ENCODE peak calls at places on chromosomes 12 and 14, in four cellular contexts. D, L, J and B are unnamed samples. For H3K9me3, the result is how much of the 10 kb centered on the place peaks cover.

GRCh38 chr14:61766136-61766535 is 3.9 kb downstream of the SNAPC1 start:
- DNase-seq in L (no peak), D (no peak), J (no peak), B (no peak)

GRCh38 chr14:78254911-78255431 is 84.8 kb downstream of the NRXN3 start:
- DNase-seq in D (no peak), J (no peak), L (no peak), B (no peak)

GRCh38 chr14:43175896-43176295 is 1331.2 kb downstream of the FSCB start:
- DNase-seq in J (no peak), D (no peak), L (no peak), B (no peak)

GRCh38 chr12:124910561-124911478 is 3.6 kb downstream of the UBC start:
- DNase-seq in D (peak), J (no peak), L (no peak), B (peak)

GRCh38 chr12:131105736-131106356 is 152.1 kb downstream of the ADGRD1 start:
- DNase-seq in D (no peak), J (no peak), L (peak), B (no peak)

GRCh38 chr14:68951051-68951797 is 27.9 kb downstream of the ACTN1 start:
- DNase-seq in D (peak), L (no peak), J (no peak), B (peak)

GRCh38 chr14:62796431-62796830 is 248.8 kb downstream of the KCNH5 start:
- DNase-seq in J (no peak), D (no peak), L (no peak), B (no peak)

GRCh38 chr12:114439833-114440449 is 34.0 kb upstream of the TBX5 start:
- DNase-seq in J (no peak), L (no peak), D (no peak), B (no peak)

GRCh38 chr12:27780612-27781408 is 774 bp upstream of the MANSC4 start:
- DNase-seq in D (peak), J (no peak), L (peak), B (peak)

GRCh38 chr12:121786441-121786825 is 7.1 kb downstream of the RHOF start:
- DNase-seq in D (peak), J (no peak), L (no peak), B (peak)

GRCh38 chr14:103132381-103133212 is 9.3 kb downstream of the TNFAIP2 start:
- DNase-seq in L (no peak), J (no peak), D (no peak), B (no peak)

GRCh38 chr14:73623504-73623903 is 11.2 kb downstream of the ACOT6 start:
- DNase-seq in L (peak), D (no peak), J (no peak), B (no peak)

GRCh38 chr14:100610511-100611217 is 23.4 kb upstream of the BEGAIN start:
- DNase-seq in J (no peak), L (peak), D (peak), B (no peak)

GRCh38 chr12:104669851-104670337 is 213.1 kb downstream of the CHST11 start:
- DNase-seq in J (no peak), D (peak), L (no peak), B (no peak)

GRCh38 chr12:774051-774614 is 21.8 kb downstream of the WNK1 start:
- DNase-seq in D (no peak), J (no peak), L (no peak), B (no peak)

GRCh38 chr12:1122803-1123202 is 131.8 kb downstream of the ERC1 start:
- DNase-seq in D (no peak), J (no peak), L (no peak), B (peak)

GRCh38 chr12:120181991-120182631 is 12.4 kb downstream of the GCN1 start:
- DNase-seq in J (no peak), L (no peak), D (peak), B (peak)

GRCh38 chr12:20214286-20214685 is 154.1 kb upstream of the PDE3A start:
- DNase-seq in L (no peak), J (no peak), D (peak), B (no peak)

GRCh38 chr12:14768823-14769405 is 34.4 kb downstream of the WBP11 start:
- DNase-seq in L (peak), J (no peak), D (peak), B (peak)

GRCh38 chr14:75806247-75806876 is 145.3 kb downstream of the TTLL5 start:
- DNase-seq in D (no peak), L (no peak), J (no peak), B (no peak)

GRCh38 chr12:12946686-12947355 is 5.1 kb downstream of the GPRC5D start:
- DNase-seq in D (no peak), L (no peak), J (no peak), B (no peak)

GRCh38 chr12:42932937-42933336 is 343.4 kb upstream of the PRICKLE1 start:
- DNase-seq in D (no peak), J (no peak), L (no peak), B (no peak)

GRCh38 chr14:23566782-23567185 is 807 bp downstream of the AP1G2 start:
- DNase-seq in D (no peak), L (no peak), J (no peak), B (no peak)

GRCh38 chr14:31189346-31190219 is 18.0 kb downstream of the HECTD1 start:
- DNase-seq in J (no peak), D (no peak), L (no peak), B (no peak)

GRCh38 chr14:67423424-67423823 is 11.5 kb upstream of the PLEK2 start:
- DNase-seq in D (no peak), L (no peak), J (no peak), B (no peak)

GRCh38 chr14:25953532-25954144 is 644.2 kb downstream of the NOVA1 start:
- DNase-seq in L (no peak), J (no peak), D (no peak), B (no peak)

GRCh38 chr12:92085483-92086040 is 60.1 kb downstream of the BTG1 start:
- DNase-seq in D (no peak), J (no peak), L (no peak), B (no peak)

GRCh38 chr12:82730832-82731497 is 44.3 kb downstream of the TMTC2 start:
- DNase-seq in L (no peak), D (peak), J (no peak), B (peak)

GRCh38 chr12:113071063-113071426 is 14.5 kb downstream of the DTX1 start:
- DNase-seq in D (no peak), J (no peak), L (no peak), B (no peak)

GRCh38 chr12:120048258-120048657 is 59.2 kb downstream of the BICDL1 start:
- DNase-seq in J (no peak), L (no peak), D (no peak), B (no peak)

GRCh38 chr14:65492277-65492676 is 79.7 kb downstream of the FUT8 start:
- DNase-seq in L (no peak), J (no peak), D (no peak), B (no peak)

GRCh38 chr14:77991128-77991772 is 178.9 kb upstream of the NRXN3 start:
- DNase-seq in D (no peak), J (no peak), L (no peak), B (peak)

GRCh38 chr12:2011641-2012607 is 7.7 kb upstream of the DCP1B start:
- DNase-seq in D (peak), L (no peak), J (no peak), B (no peak)

GRCh38 chr14:59273737-59274136 is 85.3 kb downstream of the DAAM1 start:
- DNase-seq in L (no peak), D (no peak), J (no peak), B (peak)

GRCh38 chr12:4817813-4818212 is 91.9 kb upstream of the KCNA1 start:
- DNase-seq in J (no peak), D (no peak), L (no peak), B (peak)

GRCh38 chr12:6169107-6169440 is 31.1 kb upstream of the CD9 start:
- DNase-seq in L (no peak), D (no peak), J (no peak), B (no peak)

GRCh38 chr12:69331482-69331845 is 16.7 kb upstream of the LYZ start:
- DNase-seq in D (no peak), L (no peak), J (no peak), B (no peak)

GRCh38 chr14:65303185-65303901 is 109.2 kb upstream of the FUT8 start:
- DNase-seq in D (peak), L (no peak), J (no peak), B (no peak)

GRCh38 chr12:59710964-59711363 is 115.1 kb downstream of the SLC16A7 start:
- DNase-seq in L (no peak), J (no peak), D (no peak), B (no peak)

DNA sequence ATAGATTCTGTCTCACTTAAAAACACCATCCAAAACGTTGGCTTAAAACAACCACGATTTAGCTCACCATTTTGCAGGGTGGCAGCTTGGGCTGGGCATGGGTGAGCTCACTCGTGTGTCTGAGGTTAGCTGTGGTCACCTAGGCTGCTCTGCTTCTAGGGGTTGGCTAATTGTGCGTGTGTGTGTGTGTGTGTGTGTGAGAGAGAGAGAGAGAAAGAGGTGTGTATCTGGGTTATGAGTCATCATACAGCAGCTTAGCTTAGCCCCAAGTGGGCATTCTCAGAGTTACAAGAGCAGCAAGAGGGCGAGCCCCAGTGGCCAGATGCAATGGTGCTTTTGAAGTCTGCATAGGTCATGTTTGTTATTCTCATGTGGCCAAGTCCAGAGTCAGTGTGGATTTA is 6.0 kb downstream of the FBXW8 start:
- DNase-seq in J (no peak), D (peak), L (no peak), B (peak)
- H3K23ac ChIP-seq in J (no peak), D (no peak), L (no peak), B (no peak)

GRCh38 chr14:20002319-20002718 is 356 bp downstream of the OR4Q2 start:
- DNase-seq in D (no peak), J (no peak), L (no peak), B (no peak)

DNA sequence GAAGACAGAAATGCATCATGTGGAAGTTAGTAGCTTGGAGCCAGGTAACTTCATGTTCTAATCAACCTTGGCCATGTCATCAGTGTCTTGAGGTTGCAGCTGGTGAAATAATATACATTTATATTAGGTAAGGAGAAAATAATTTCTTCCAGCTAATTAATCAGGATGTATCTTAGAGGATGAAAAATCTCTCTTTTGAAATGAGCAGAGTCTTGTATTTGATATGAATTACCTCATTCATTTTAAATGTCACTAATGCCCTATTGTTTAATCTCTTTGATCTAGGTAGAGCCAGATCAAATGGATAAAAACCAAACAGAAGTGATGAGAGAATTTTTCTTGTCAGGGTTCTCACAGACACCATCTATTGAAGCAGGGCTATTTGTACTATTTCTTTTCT is at the start of gene OR4Q2:
- DNase-seq in L (no peak), J (no peak), D (no peak), B (no peak)
- H3K9me3 ChIP-seq in L (half or more), J (under half), D (under half), B (under half)

DNA sequence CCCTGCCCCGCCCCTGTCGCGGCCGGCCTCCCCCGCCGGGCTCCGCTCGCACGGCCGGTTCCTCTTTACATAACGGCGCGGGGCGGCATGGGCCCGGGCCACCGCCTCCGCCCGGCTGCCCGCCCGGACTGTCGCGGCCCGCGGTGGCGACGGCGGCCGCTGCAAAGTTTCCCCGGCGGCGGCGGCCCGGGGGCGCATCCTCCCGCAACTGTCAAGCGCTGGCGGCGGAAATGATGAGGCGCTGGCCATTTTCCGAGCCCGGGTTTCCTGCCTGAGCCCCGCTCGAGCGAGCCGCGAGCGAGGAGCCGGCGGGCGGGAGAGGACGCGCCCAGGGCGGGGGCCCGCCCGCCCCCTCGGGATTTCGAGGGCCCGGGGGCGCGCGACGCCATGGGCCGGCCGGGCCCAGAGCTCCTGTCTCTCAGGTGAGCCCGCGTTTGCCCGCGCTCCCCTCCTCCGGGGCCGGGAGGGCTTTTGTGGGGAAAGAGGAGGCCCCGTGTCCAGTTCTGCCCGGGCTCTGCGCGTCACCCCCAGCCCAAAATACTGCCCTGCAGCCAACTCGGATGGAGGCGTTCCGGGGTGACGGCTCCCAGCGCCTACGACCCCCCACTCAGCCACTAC is at the start of gene SH2B3:
- DNase-seq in J (no peak), D (peak), L (no peak), B (no peak)
- H2BK5ac ChIP-seq in J (peak), D (peak), L (no peak), B (no peak)

GRCh38 chr12:48978291-48978740 is at the start of gene WNT1:
- DNase-seq in J (no peak), L (no peak), D (no peak), B (no peak)
- H3K23ac ChIP-seq in J (no peak), L (no peak), D (peak), B (no peak)

DNA sequence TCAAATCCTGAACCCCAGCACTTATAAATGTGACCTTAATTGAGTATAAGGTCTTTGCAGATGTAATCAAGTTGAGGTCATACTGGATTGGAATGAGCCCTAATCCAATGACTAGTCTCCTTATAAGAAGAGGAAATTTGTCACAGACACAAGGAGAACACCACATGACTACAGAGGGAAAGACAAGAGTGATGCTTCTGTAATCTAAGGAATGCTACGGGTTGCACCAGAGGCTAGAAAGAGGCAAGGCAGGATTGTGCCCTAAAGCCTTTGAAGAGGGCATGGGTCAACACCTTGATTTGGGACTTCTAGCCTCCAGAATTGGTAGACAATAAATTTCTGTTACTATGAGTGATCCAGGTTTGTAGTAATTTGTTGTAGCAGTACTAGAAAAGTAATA is 135.0 kb downstream of the FOXG1 start:
- DNase-seq in D (no peak), J (no peak), L (no peak), B (peak)
- H3K9me3 ChIP-seq in D (under half), J (under half), L (under half), B (under half)

DNA sequence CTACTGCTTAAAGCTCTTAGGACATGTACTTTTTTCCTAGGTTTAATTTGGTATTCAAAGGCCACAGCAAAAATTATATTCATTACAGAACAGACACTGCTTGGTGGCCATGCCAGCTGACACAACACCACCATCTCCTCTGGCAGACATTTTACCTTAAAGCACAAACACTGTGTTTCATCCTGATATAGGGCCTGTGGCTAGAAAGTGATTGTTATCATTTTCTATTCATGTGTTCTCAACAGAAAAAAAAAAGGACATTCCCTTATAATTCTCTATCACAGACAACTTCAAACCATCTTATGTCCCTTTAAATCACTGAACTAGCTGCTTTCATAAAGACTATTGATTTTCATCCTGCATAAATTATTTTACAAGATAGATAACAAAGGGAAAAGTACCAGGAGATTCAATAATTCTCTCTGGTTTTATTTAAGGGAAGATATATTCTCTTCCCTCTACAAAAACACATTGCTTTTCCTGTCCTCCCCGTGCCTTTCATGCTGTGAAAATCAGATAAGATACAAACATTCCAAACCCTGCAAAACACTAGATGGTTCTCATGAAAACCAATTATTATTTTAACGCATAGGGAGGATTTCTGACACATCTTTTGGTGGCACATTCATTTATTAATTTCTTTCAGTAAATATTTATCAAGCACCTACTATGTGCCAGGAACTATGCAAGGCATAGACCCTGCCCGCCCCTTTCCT is 139.3 kb upstream of the TMCC3 start:
- DNase-seq in J (no peak), L (no peak), D (no peak), B (no peak)
- H2BK5ac ChIP-seq in J (no peak), L (no peak), D (no peak), B (no peak)

GRCh38 chr12:48351022-48351708 is 446 bp upstream of the ZNF641 start:
- DNase-seq in L (peak), D (peak), J (no peak), B (peak)
- H3K23ac ChIP-seq in L (no peak), D (peak), J (no peak), B (no peak)

GRCh38 chr12:65511134-65511912 is 232.8 kb downstream of the MSRB3 start:
- DNase-seq in D (no peak), J (no peak), L (no peak), B (no peak)

GRCh38 chr12:65511927-65512326 is 233.4 kb downstream of the MSRB3 start:
- DNase-seq in D (no peak), J (no peak), L (no peak), B (no peak)

GRCh38 chr12:65510584-65511050 is 232.1 kb downstream of the MSRB3 start:
- DNase-seq in J (peak), L (peak), D (no peak), B (no peak)

GRCh38 chr12:65508281-65509035 is 230.0 kb downstream of the MSRB3 start:
- DNase-seq in L (no peak), D (no peak), J (no peak), B (no peak)

GRCh38 chr12:65509953-65510352 is 231.5 kb downstream of the MSRB3 start:
- DNase-seq in D (no peak), L (no peak), J (no peak), B (no peak)
- H3K9me3 ChIP-seq in D (under half), L (under half), J (under half), B (under half)

GRCh38 chr12:93442411-93443340 is 929 bp upstream of the UBE2N start:
- DNase-seq in L (no peak), J (no peak), D (peak), B (no peak)

GRCh38 chr12:93440043-93440835 is 1.5 kb downstream of the UBE2N start:
- DNase-seq in L (no peak), D (peak), J (no peak), B (peak)

GRCh38 chr12:93441617-93442410 is at the start of gene UBE2N:
- DNase-seq in D (peak), L (peak), J (peak), B (peak)

GRCh38 chr12:93443576-93443975 is 1.8 kb upstream of the UBE2N start:
- DNase-seq in D (no peak), J (no peak), L (no peak), B (no peak)

GRCh38 chr12:93441111-93441616 is 583 bp downstream of the UBE2N start:
- DNase-seq in D (peak), L (peak), J (no peak), B (no peak)
- H2BK5ac ChIP-seq in D (peak), L (no peak), J (peak), B (peak)

DNA sequence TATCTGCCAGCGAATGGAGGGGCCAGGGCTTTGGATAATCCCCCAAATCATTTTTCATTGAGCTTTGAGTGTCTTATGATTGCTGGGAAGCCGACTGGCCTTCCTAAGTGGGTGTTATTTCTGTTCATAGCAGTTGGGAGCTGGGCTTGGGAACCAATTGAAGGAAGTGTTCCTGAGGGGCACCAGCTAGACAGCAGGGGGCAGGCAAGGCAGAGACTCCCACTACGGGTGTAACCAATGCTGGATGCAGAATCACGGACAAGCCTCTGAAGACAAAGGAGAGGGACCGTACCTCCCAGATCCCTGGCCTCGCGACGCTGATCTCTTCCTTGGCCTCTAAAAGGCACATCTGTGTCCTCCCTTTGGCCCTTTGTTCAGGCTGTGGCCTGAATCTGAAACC is 149.0 kb upstream of the PRMT8 start:
- DNase-seq in L (peak), J (peak), D (peak), B (no peak)
- H3K23ac ChIP-seq in L (no peak), J (no peak), D (no peak), B (no peak)